ENCODE peak calls at places on chromosome X, in ten cellular contexts. One of them, this sample, is unnamed.
A peak's percentile ranks its signal among the peaks of the same experiment; 100 is the strongest.

GRCh38 chrX:11138498-11139390 is 27.6 kb downstream of the HCCS start:
- DNase-seq in ovary: peak; percentile 20
- DNase-seq in epithelial cell of esophagus: no peak
- DNase-seq in left ventricle myocardium inferior: no peak
- DNase-seq in bronchial epithelial cell: no peak
- DNase-seq in BE2C: no peak
- DNase-seq in choroid plexus epithelial cell: no peak
- DNase-seq in HFF-Myc: no peak
- DNase-seq in AG04450: no peak
- DNase-seq in tibial artery: no peak
- DNase-seq in this sample: no peak

GRCh38 chrX:107662824-107663223 is 34.5 kb downstream of the PRPS1 start:
- DNase-seq in ovary: no peak
- DNase-seq in epithelial cell of esophagus: no peak
- DNase-seq in left ventricle myocardium inferior: no peak
- DNase-seq in bronchial epithelial cell: no peak
- DNase-seq in BE2C: no peak
- DNase-seq in choroid plexus epithelial cell: no peak
- DNase-seq in HFF-Myc: no peak
- DNase-seq in AG04450: no peak
- DNase-seq in tibial artery: no peak
- DNase-seq in this sample: no peak

GRCh38 chrX:86263526-86263925 is 115.3 kb downstream of the DACH2 start:
- DNase-seq in ovary: no peak
- DNase-seq in epithelial cell of esophagus: no peak
- DNase-seq in left ventricle myocardium inferior: no peak
- DNase-seq in bronchial epithelial cell: no peak
- DNase-seq in BE2C: no peak
- DNase-seq in choroid plexus epithelial cell: no peak
- DNase-seq in HFF-Myc: no peak
- DNase-seq in AG04450: no peak
- DNase-seq in tibial artery: no peak
- DNase-seq in this sample: no peak

GRCh38 chrX:110178179-110178865 is 139.6 kb downstream of the AMMECR1 start:
- DNase-seq in ovary: no peak
- DNase-seq in epithelial cell of esophagus: peak; percentile 64
- DNase-seq in left ventricle myocardium inferior: no peak
- DNase-seq in bronchial epithelial cell: peak; percentile 65
- DNase-seq in BE2C: peak; percentile 15
- DNase-seq in choroid plexus epithelial cell: no peak
- DNase-seq in HFF-Myc: no peak
- DNase-seq in AG04450: no peak
- DNase-seq in tibial artery: no peak
- DNase-seq in this sample: no peak

GRCh38 chrX:132488819-132489255 is at the start of gene MBNL3:
- DNase-seq in ovary: no peak
- DNase-seq in epithelial cell of esophagus: peak; percentile 51
- DNase-seq in left ventricle myocardium inferior: peak; percentile 27
- DNase-seq in bronchial epithelial cell: peak; percentile 37
- DNase-seq in BE2C: peak; percentile 63
- DNase-seq in choroid plexus epithelial cell: peak; percentile 34
- DNase-seq in HFF-Myc: no peak
- DNase-seq in AG04450: no peak
- DNase-seq in tibial artery: peak; percentile 68
- DNase-seq in this sample: peak; percentile 18

GRCh38 chrX:2507904-2508630 is 7.3 kb upstream of the DHRSX start:
- DNase-seq in ovary: no peak
- DNase-seq in epithelial cell of esophagus: no peak
- DNase-seq in left ventricle myocardium inferior: no peak
- DNase-seq in bronchial epithelial cell: no peak
- DNase-seq in BE2C: no peak
- DNase-seq in choroid plexus epithelial cell: no peak
- DNase-seq in HFF-Myc: no peak
- DNase-seq in AG04450: no peak
- DNase-seq in tibial artery: no peak
- DNase-seq in this sample: no peak

GRCh38 chrX:118497180-118497814 is 1.7 kb downstream of the DOCK11 start:
- DNase-seq in ovary: no peak
- DNase-seq in epithelial cell of esophagus: no peak
- DNase-seq in left ventricle myocardium inferior: no peak
- DNase-seq in bronchial epithelial cell: no peak
- DNase-seq in BE2C: no peak
- DNase-seq in choroid plexus epithelial cell: no peak
- DNase-seq in HFF-Myc: no peak
- DNase-seq in AG04450: no peak
- DNase-seq in tibial artery: no peak
- DNase-seq in this sample: no peak

GRCh38 chrX:45502396-45502795 is 301.7 kb upstream of the DIPK2B start:
- DNase-seq in ovary: no peak
- DNase-seq in epithelial cell of esophagus: no peak
- DNase-seq in left ventricle myocardium inferior: no peak
- DNase-seq in bronchial epithelial cell: no peak
- DNase-seq in BE2C: no peak
- DNase-seq in choroid plexus epithelial cell: no peak
- DNase-seq in HFF-Myc: no peak
- DNase-seq in AG04450: no peak
- DNase-seq in tibial artery: no peak
- DNase-seq in this sample: no peak

GRCh38 chrX:19840899-19841648 is 46.3 kb downstream of the SH3KBP1 start:
- DNase-seq in ovary: no peak
- DNase-seq in epithelial cell of esophagus: no peak
- DNase-seq in left ventricle myocardium inferior: no peak
- DNase-seq in bronchial epithelial cell: no peak
- DNase-seq in BE2C: no peak
- DNase-seq in choroid plexus epithelial cell: no peak
- DNase-seq in HFF-Myc: no peak
- DNase-seq in AG04450: no peak
- DNase-seq in tibial artery: no peak
- DNase-seq in this sample: peak; percentile 58

GRCh38 chrX:19758536-19758935 is 128.9 kb downstream of the SH3KBP1 start:
- DNase-seq in ovary: no peak
- DNase-seq in epithelial cell of esophagus: peak; percentile 30
- DNase-seq in left ventricle myocardium inferior: no peak
- DNase-seq in bronchial epithelial cell: peak; percentile 23
- DNase-seq in BE2C: no peak
- DNase-seq in choroid plexus epithelial cell: no peak
- DNase-seq in HFF-Myc: no peak
- DNase-seq in AG04450: no peak
- DNase-seq in tibial artery: no peak
- DNase-seq in this sample: peak; percentile 63

GRCh38 chrX:65723706-65724105 is 56.3 kb downstream of the MSN start:
- DNase-seq in ovary: no peak
- DNase-seq in epithelial cell of esophagus: peak; percentile 14
- DNase-seq in left ventricle myocardium inferior: no peak
- DNase-seq in bronchial epithelial cell: no peak
- DNase-seq in BE2C: no peak
- DNase-seq in choroid plexus epithelial cell: peak; percentile 42
- DNase-seq in HFF-Myc: no peak
- DNase-seq in AG04450: no peak
- DNase-seq in tibial artery: no peak
- DNase-seq in this sample: no peak

GRCh38 chrX:100980608-100981497 is 11.3 kb downstream of the ARL13A start:
- DNase-seq in ovary: no peak
- DNase-seq in epithelial cell of esophagus: peak; percentile 65
- DNase-seq in left ventricle myocardium inferior: no peak
- DNase-seq in bronchial epithelial cell: peak; percentile 59
- DNase-seq in BE2C: peak; percentile 16
- DNase-seq in choroid plexus epithelial cell: peak; percentile 72
- DNase-seq in HFF-Myc: no peak
- DNase-seq in AG04450: no peak
- DNase-seq in tibial artery: peak; percentile 90
- DNase-seq in this sample: no peak

GRCh38 chrX:116499780-116500179 is 37.0 kb upstream of the CT83 start:
- DNase-seq in ovary: no peak
- DNase-seq in epithelial cell of esophagus: peak; percentile 87
- DNase-seq in left ventricle myocardium inferior: no peak
- DNase-seq in bronchial epithelial cell: peak; percentile 85
- DNase-seq in BE2C: no peak
- DNase-seq in choroid plexus epithelial cell: peak; percentile 25
- DNase-seq in HFF-Myc: no peak
- DNase-seq in AG04450: no peak
- DNase-seq in tibial artery: no peak
- DNase-seq in this sample: no peak

GRCh38 chrX:118702741-118703140 is 24.7 kb upstream of the IL13RA1 start:
- DNase-seq in ovary: no peak
- DNase-seq in epithelial cell of esophagus: peak; percentile 29
- DNase-seq in left ventricle myocardium inferior: no peak
- DNase-seq in bronchial epithelial cell: peak; percentile 59
- DNase-seq in BE2C: no peak
- DNase-seq in choroid plexus epithelial cell: no peak
- DNase-seq in HFF-Myc: no peak
- DNase-seq in AG04450: peak; percentile 2
- DNase-seq in tibial artery: no peak
- DNase-seq in this sample: no peak

GRCh38 chrX:3807906-3808305 is 94.5 kb upstream of the PRKX start:
- DNase-seq in ovary: no peak
- DNase-seq in epithelial cell of esophagus: no peak
- DNase-seq in left ventricle myocardium inferior: no peak
- DNase-seq in bronchial epithelial cell: no peak
- DNase-seq in BE2C: no peak
- DNase-seq in choroid plexus epithelial cell: no peak
- DNase-seq in HFF-Myc: no peak
- DNase-seq in AG04450: no peak
- DNase-seq in tibial artery: no peak
- DNase-seq in this sample: no peak
- H3K4me3 ChIP-seq in ovary: no peak overlapping the region
- H3K4me3 ChIP-seq in epithelial cell of esophagus: no peak overlapping the region
- H3K4me3 ChIP-seq in left ventricle myocardium inferior: no peak overlapping the region
- H3K4me3 ChIP-seq in bronchial epithelial cell: no peak overlapping the region
- H3K4me3 ChIP-seq in BE2C: no peak overlapping the region
- H3K4me3 ChIP-seq in choroid plexus epithelial cell: no peak overlapping the region
- H3K4me3 ChIP-seq in HFF-Myc: no peak overlapping the region
- H3K4me3 ChIP-seq in AG04450: no peak overlapping the region
- H3K4me3 ChIP-seq in tibial artery: no peak overlapping the region
- H3K4me3 ChIP-seq in this sample: no peak overlapping the region

GRCh38 chrX:153828308-153828707 is 2.0 kb downstream of the PDZD4 start:
- DNase-seq in ovary: no peak
- DNase-seq in epithelial cell of esophagus: no peak
- DNase-seq in left ventricle myocardium inferior: no peak
- DNase-seq in bronchial epithelial cell: no peak
- DNase-seq in BE2C: no peak
- DNase-seq in choroid plexus epithelial cell: peak; percentile 38
- DNase-seq in HFF-Myc: no peak
- DNase-seq in AG04450: no peak
- DNase-seq in tibial artery: no peak
- DNase-seq in this sample: no peak

GRCh38 chrX:153829549-153829798 is 870 bp downstream of the PDZD4 start:
- DNase-seq in ovary: no peak
- DNase-seq in epithelial cell of esophagus: no peak
- DNase-seq in left ventricle myocardium inferior: no peak
- DNase-seq in bronchial epithelial cell: no peak
- DNase-seq in BE2C: no peak
- DNase-seq in choroid plexus epithelial cell: no peak
- DNase-seq in HFF-Myc: no peak
- DNase-seq in AG04450: no peak
- DNase-seq in tibial artery: no peak
- DNase-seq in this sample: no peak

GRCh38 chrX:153829799-153830631 is at the start of gene PDZD4:
- DNase-seq in ovary: no peak
- DNase-seq in epithelial cell of esophagus: no peak
- DNase-seq in left ventricle myocardium inferior: no peak
- DNase-seq in bronchial epithelial cell: no peak
- DNase-seq in BE2C: peak; percentile 48
- DNase-seq in choroid plexus epithelial cell: no peak
- DNase-seq in HFF-Myc: no peak
- DNase-seq in AG04450: no peak
- DNase-seq in tibial artery: no peak
- DNase-seq in this sample: no peak

GRCh38 chrX:153827903-153828302 is 2.4 kb downstream of the PDZD4 start:
- DNase-seq in ovary: no peak
- DNase-seq in epithelial cell of esophagus: no peak
- DNase-seq in left ventricle myocardium inferior: no peak
- DNase-seq in bronchial epithelial cell: no peak
- DNase-seq in BE2C: no peak
- DNase-seq in choroid plexus epithelial cell: no peak
- DNase-seq in HFF-Myc: no peak
- DNase-seq in AG04450: no peak
- DNase-seq in tibial artery: no peak
- DNase-seq in this sample: no peak

DNA sequence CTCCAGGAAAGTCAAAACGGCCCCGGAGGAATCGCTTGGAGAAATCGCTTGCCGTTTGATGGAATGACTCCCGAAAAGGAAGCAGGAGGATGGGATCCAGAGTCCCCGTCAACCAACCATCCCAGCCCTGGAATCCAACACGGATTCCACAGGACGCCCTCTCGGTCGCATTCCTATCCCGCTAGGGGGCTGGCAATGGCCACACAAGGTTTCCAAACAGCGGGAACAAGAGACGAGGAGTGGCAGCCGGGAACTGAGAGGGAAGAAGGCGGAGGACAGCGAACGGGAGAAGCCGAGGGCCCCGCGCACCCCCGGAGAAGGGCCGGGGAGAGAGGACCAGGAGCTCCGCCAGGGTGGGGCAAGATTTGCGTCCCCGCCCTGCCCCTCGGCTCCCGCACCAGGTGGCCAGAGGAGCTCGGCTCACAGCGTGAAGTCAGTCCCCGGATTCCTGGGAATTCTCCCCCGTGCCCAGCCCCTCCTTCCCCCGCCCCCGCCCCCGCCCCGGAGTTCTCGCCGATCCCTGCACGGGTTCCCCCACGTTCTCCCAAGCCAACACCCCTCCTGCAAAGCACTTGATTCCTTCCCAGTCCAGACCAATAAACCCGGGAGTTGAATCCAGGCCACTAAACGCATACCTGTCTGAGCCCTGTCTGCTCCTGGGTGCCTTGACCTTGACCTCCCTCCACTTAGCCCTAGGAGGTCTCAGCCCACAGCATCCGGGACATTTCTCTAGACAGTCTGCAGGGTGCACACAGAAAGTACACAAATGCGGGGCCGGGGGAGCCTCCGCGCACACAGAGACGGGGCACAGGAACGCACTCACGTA is 1.4 kb downstream of the PDZD4 start:
- DNase-seq in ovary: no peak
- DNase-seq in epithelial cell of esophagus: no peak
- DNase-seq in left ventricle myocardium inferior: no peak
- DNase-seq in bronchial epithelial cell: no peak
- DNase-seq in BE2C: peak; percentile 38
- DNase-seq in choroid plexus epithelial cell: peak; percentile 3
- DNase-seq in HFF-Myc: no peak
- DNase-seq in AG04450: no peak
- DNase-seq in tibial artery: no peak
- DNase-seq in this sample: no peak
- H3K4me3 ChIP-seq in ovary: peak overlapping the region; percentile 28
- H3K4me3 ChIP-seq in epithelial cell of esophagus: no peak overlapping the region
- H3K4me3 ChIP-seq in left ventricle myocardium inferior: peak overlapping the region; percentile 65
- H3K4me3 ChIP-seq in bronchial epithelial cell: no peak overlapping the region
- H3K4me3 ChIP-seq in BE2C: peak overlapping the region; percentile 63
- H3K4me3 ChIP-seq in choroid plexus epithelial cell: peak overlapping the region; percentile 36
- H3K4me3 ChIP-seq in HFF-Myc: no peak overlapping the region
- H3K4me3 ChIP-seq in AG04450: no peak overlapping the region
- H3K4me3 ChIP-seq in tibial artery: peak overlapping the region; percentile 55
- H3K4me3 ChIP-seq in this sample: no peak overlapping the region

GRCh38 chrX:75335127-75335458 is 61.2 kb downstream of the UPRT start:
- DNase-seq in ovary: no peak
- DNase-seq in epithelial cell of esophagus: no peak
- DNase-seq in left ventricle myocardium inferior: no peak
- DNase-seq in bronchial epithelial cell: no peak
- DNase-seq in BE2C: no peak
- DNase-seq in choroid plexus epithelial cell: no peak
- DNase-seq in HFF-Myc: no peak
- DNase-seq in AG04450: no peak
- DNase-seq in tibial artery: no peak
- DNase-seq in this sample: no peak
- H3K4me3 ChIP-seq in ovary: no peak overlapping the region
- H3K4me3 ChIP-seq in epithelial cell of esophagus: no peak overlapping the region
- H3K4me3 ChIP-seq in left ventricle myocardium inferior: no peak overlapping the region
- H3K4me3 ChIP-seq in bronchial epithelial cell: no peak overlapping the region
- H3K4me3 ChIP-seq in BE2C: no peak overlapping the region
- H3K4me3 ChIP-seq in choroid plexus epithelial cell: no peak overlapping the region
- H3K4me3 ChIP-seq in HFF-Myc: no peak overlapping the region
- H3K4me3 ChIP-seq in AG04450: no peak overlapping the region
- H3K4me3 ChIP-seq in tibial artery: no peak overlapping the region
- H3K4me3 ChIP-seq in this sample: no peak overlapping the region

GRCh38 chrX:129980540-129981206 is 1.8 kb upstream of the BCORL1 start:
- DNase-seq in ovary: peak; percentile 74
- DNase-seq in epithelial cell of esophagus: no peak
- DNase-seq in left ventricle myocardium inferior: peak; percentile 64
- DNase-seq in bronchial epithelial cell: no peak
- DNase-seq in BE2C: peak; percentile 20
- DNase-seq in choroid plexus epithelial cell: no peak
- DNase-seq in HFF-Myc: no peak
- DNase-seq in AG04450: no peak
- DNase-seq in tibial artery: peak; percentile 82
- DNase-seq in this sample: peak; percentile 42
- H3K4me3 ChIP-seq in ovary: peak overlapping the region; percentile 40
- H3K4me3 ChIP-seq in epithelial cell of esophagus: no peak overlapping the region
- H3K4me3 ChIP-seq in left ventricle myocardium inferior: no peak overlapping the region
- H3K4me3 ChIP-seq in bronchial epithelial cell: no peak overlapping the region
- H3K4me3 ChIP-seq in BE2C: peak overlapping the region; percentile 56
- H3K4me3 ChIP-seq in choroid plexus epithelial cell: no peak overlapping the region
- H3K4me3 ChIP-seq in HFF-Myc: no peak overlapping the region
- H3K4me3 ChIP-seq in AG04450: peak overlapping the region; percentile 59
- H3K4me3 ChIP-seq in tibial artery: no peak overlapping the region
- H3K4me3 ChIP-seq in this sample: peak overlapping the region; percentile 64

This sample was measured in trophoblast cell.